ENCODE peak calls at places on chromosome 5, in ten cellular contexts. A is choroid plexus epithelial cell, Z is type B pancreatic cell, H is dorsolateral prefrontal cortex, T is AG09319, I is uterus, G is astrocyte of the spinal cord, K is mesothelial cell of epicardium, B is endothelial cell, O is AG09309. L is an unnamed sample.

GRCh38 chr5:77167695-77168111 is 42.8 kb upstream of the PDE8B start:
- DNase-seq in O (peak), G (peak), H (no peak), K (no peak), T (peak), Z (no peak), B (no peak), A (peak), I (peak), L (no peak)

GRCh38 chr5:136082390-136083193 is 50.1 kb upstream of the SMAD5 start:
- DNase-seq in O (no peak), A (peak), T (peak), K (peak), Z (peak), G (peak), B (peak), H (no peak), I (peak), L (no peak)

GRCh38 chr5:159833088-159833487 is 83.2 kb upstream of the ADRA1B start:
- DNase-seq in B (no peak), A (no peak), T (no peak), H (no peak), K (no peak), Z (no peak), I (no peak), G (no peak), O (no peak), L (no peak)

GRCh38 chr5:132996307-132996706 is 30.0 kb downstream of the ZCCHC10 start:
- DNase-seq in H (no peak), A (no peak), B (no peak), G (no peak), T (no peak), K (no peak), O (no peak), I (no peak), Z (no peak), L (no peak)

GRCh38 chr5:65811004-65811403 is 89.0 kb downstream of the NLN start:
- DNase-seq in Z (no peak), I (no peak), K (no peak), T (no peak), B (no peak), A (peak), O (no peak), G (peak), H (no peak), L (no peak)

GRCh38 chr5:115439042-115439441 is 105.5 kb downstream of the FEM1C start:
- DNase-seq in I (no peak), G (no peak), H (no peak), T (no peak), O (no peak), B (no peak), K (no peak), A (no peak), Z (no peak), L (no peak)

GRCh38 chr5:1155191-1156032 is 43.5 kb upstream of the SLC12A7 start:
- DNase-seq in A (no peak), K (no peak), G (no peak), T (no peak), Z (no peak), H (no peak), O (no peak), B (no peak), I (no peak), L (no peak)

GRCh38 chr5:78829811-78830499 is 155.2 kb downstream of the ARSB start:
- DNase-seq in Z (no peak), G (no peak), H (no peak), B (no peak), T (no peak), O (no peak), I (peak), A (no peak), K (no peak), L (no peak)

GRCh38 chr5:157115502-157115901 is 6.7 kb upstream of the HAVCR2 start:
- DNase-seq in G (no peak), H (no peak), B (no peak), I (no peak), K (no peak), O (no peak), T (no peak), Z (no peak), A (no peak), L (no peak)

GRCh38 chr5:14050821-14051220 is 92.3 kb upstream of the TRIO start:
- DNase-seq in K (no peak), A (no peak), B (no peak), Z (no peak), O (no peak), I (no peak), T (no peak), H (no peak), G (no peak), L (no peak)

GRCh38 chr5:125484272-125485002 is 738.0 kb upstream of the ZNF608 start:
- DNase-seq in G (peak), I (peak), A (peak), K (no peak), B (no peak), O (peak), Z (no peak), T (peak), H (peak), L (no peak)

GRCh38 chr5:41517909-41518308 is 7.5 kb upstream of the PLCXD3 start:
- DNase-seq in A (peak), O (no peak), G (peak), K (no peak), H (no peak), B (no peak), T (no peak), I (no peak), Z (no peak), L (no peak)

GRCh38 chr5:16896767-16897166 is 39.3 kb downstream of the MYO10 start:
- DNase-seq in K (no peak), G (no peak), B (no peak), I (no peak), T (no peak), A (no peak), Z (no peak), O (no peak), H (no peak), L (no peak)

GRCh38 chr5:17336054-17336453 is 118.6 kb downstream of the BASP1 start:
- DNase-seq in I (no peak), B (no peak), H (no peak), O (no peak), K (no peak), A (no peak), Z (no peak), T (no peak), G (no peak), L (no peak)

GRCh38 chr5:94422819-94423218 is 195.6 kb downstream of the KIAA0825 start:
- DNase-seq in A (peak), G (peak), H (no peak), B (no peak), I (no peak), Z (no peak), K (no peak), T (no peak), O (peak), L (no peak)

GRCh38 chr5:148113243-148113642 is 49.5 kb downstream of the SPINK5 start:
- DNase-seq in H (no peak), O (no peak), T (no peak), K (no peak), A (no peak), G (no peak), Z (no peak), I (no peak), B (no peak), L (no peak)

GRCh38 chr5:96706433-96707111 is 44.4 kb downstream of the CAST start:
- DNase-seq in Z (no peak), O (no peak), K (no peak), B (no peak), A (no peak), G (no peak), T (no peak), I (no peak), H (no peak), L (no peak)

GRCh38 chr5:143011621-143012020 is 241.4 kb downstream of the ARHGAP26 start:
- DNase-seq in K (no peak), A (peak), B (no peak), I (no peak), O (no peak), G (peak), H (no peak), T (no peak), Z (no peak), L (no peak)

GRCh38 chr5:51606921-51607320 is 223.7 kb downstream of the ISL1 start:
- DNase-seq in B (no peak), G (no peak), H (no peak), A (no peak), I (no peak), O (no peak), Z (no peak), K (no peak), T (no peak), L (no peak)

GRCh38 chr5:141199359-141200235 is at the start of gene PCDHB11:
- DNase-seq in O (no peak), I (no peak), G (no peak), H (no peak), B (peak), K (no peak), A (no peak), T (no peak), Z (no peak), L (no peak)
- TF ChIP-seq CTCF in O (peak), I (no peak), G (no peak), H (no peak), B (peak), K (peak), A (no peak), T (no peak), Z (peak), L (no peak)

GRCh38 chr5:154461531-154461930 is 15.7 kb downstream of the SAP30L start:
- DNase-seq in O (no peak), H (no peak), Z (no peak), K (no peak), B (no peak), T (no peak), A (peak), G (no peak), I (no peak), L (no peak)
- TF ChIP-seq CTCF in O (peak), H (no peak), Z (peak), K (no peak), B (peak), T (peak), A (peak), G (peak), I (no peak), L (no peak)

DNA sequence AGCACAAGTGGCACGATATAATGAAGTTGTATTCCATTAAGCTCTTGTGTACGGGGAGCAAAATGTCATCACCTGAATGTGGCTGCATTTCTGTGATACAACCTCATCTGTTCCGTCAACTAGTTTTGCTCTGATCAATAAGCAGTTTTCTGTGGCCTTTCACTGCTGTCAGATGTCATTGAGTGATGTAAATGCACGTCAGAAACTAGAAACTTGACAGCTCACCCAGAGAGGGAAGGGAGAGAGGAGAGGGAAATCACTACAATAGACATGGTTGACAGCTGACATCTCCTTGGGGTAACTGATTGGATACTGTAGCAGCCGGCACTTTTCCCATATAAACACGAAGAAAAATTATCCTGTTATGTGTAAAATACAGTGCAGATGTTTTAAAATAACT is 62.7 kb downstream of the SNX24 start:
- DNase-seq in B (no peak), I (no peak), T (no peak), Z (no peak), H (no peak), A (no peak), O (no peak), G (no peak), K (no peak), L (no peak)
- TF ChIP-seq CTCF in B (no peak), I (no peak), T (no peak), Z (no peak), H (no peak), A (no peak), O (no peak), G (no peak), K (no peak), L (no peak)

DNA sequence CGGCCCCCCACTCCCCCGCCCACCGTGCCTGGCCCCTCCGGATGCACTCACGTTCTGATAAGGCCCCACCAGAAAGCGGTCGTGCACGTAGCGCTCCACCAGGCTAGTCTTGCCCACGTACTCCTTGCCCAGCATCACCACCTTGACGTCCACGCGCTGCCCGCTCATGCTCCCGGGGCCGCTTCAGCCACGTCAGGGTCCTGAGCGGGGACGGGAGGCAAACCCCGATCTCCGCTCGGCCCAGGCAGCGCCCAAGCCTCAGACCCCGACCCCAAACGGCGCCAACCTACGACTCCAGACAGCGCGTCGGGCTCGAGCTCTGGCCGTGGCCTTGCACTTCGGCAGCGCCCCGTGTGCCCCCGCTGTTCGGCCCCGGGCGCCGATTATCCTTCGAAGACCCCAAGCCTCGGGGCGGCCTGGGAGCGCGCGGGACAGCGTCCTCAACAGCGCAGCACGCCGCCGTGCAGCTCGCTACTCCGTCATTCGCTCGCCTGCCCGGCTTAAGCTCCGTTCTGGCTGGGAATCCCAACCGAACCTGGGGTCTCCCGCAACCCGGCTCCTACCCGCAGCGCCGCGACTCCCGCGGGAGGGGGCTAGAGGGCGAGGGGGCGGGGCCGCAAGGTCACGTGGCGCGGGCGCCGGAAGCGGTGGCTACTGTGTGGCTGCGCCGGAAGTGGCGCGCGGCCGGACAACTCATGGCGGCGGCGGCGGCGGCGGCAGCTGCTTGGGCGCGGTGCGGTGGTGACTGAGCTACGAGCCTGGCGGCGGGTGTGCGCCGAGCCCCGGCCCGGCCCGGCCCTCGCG is at the start of the genes PRELID1 and RAB24:
- DNase-seq in Z (peak), B (peak), H (peak), A (peak), K (peak), I (peak), O (no peak), G (peak), T (peak), L (peak)
- TF ChIP-seq CTCF in Z (peak), B (no peak), H (peak), A (no peak), K (no peak), I (no peak), O (no peak), G (peak), T (peak), L (no peak)

DNA sequence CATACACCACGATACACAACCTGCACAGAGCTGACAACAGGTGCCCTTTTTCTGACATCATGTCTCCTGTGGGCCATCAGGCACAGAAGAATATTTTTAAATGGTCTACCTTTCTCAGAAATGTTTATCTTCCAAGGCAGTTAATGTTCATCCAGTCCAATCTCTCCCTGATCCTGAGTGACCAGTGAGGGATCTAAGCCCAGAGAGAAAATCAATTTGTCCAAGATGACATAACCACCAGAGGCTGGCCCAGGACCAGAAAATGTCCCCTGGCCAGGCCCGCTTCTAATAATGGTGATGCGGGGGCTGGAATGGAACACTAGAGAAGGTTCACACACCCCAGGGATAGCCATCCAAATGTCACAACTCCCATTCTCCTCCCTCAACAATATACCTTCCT is 357.9 kb upstream of the KIF2A start:
- DNase-seq in H (no peak), O (no peak), A (no peak), T (no peak), B (no peak), K (no peak), G (no peak), I (no peak), Z (no peak), L (no peak)
- TF ChIP-seq CTCF in H (no peak), O (no peak), A (no peak), T (no peak), B (no peak), K (no peak), G (no peak), I (no peak), Z (no peak), L (no peak)

DNA sequence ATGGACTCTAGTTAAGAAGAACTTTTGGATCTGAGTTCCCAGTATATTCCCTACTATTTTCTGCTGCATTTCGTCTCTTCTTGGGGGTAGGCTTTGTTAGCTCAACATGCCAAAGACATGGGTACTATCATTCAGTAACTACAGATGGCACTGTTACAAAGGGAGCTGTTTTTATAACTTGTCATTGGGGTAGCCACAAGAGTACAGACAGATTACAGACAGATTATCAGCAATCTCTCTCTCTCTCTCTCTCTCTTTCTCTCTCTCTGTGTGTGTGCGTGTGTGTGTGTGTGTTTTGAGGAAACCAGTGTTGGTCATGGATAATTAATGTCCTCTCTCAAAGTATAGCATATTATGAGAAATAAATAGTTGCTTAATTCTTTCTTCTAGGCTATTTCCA is 116.1 kb downstream of the WDR70 start:
- DNase-seq in O (no peak), I (no peak), Z (no peak), A (peak), B (no peak), T (no peak), G (peak), K (no peak), H (no peak), L (no peak)
- TF ChIP-seq CTCF in O (peak), I (no peak), Z (no peak), A (peak), B (no peak), T (no peak), G (peak), K (no peak), H (peak), L (no peak)

GRCh38 chr5:151223447-151224264 is at the start of gene CCDC69:
- DNase-seq in K (peak), B (peak), I (peak), G (peak), A (peak), H (peak), T (peak), Z (peak), O (no peak), L (peak)
- TF ChIP-seq CTCF in K (no peak), B (no peak), I (no peak), G (peak), A (peak), H (peak), T (peak), Z (peak), O (peak), L (no peak)

GRCh38 chr5:164958688-164959087 is 1453.3 kb downstream of the MAT2B start:
- DNase-seq in K (no peak), O (no peak), H (no peak), A (peak), B (no peak), G (no peak), T (no peak), Z (no peak), I (no peak), L (no peak)
- TF ChIP-seq CTCF in K (peak), O (no peak), H (peak), A (peak), B (peak), G (no peak), T (no peak), Z (peak), I (no peak), L (no peak)

GRCh38 chr5:181188700-181189362 is 16.2 kb downstream of the TRIM7 start:
- DNase-seq in O (no peak), K (peak), I (peak), B (peak), G (peak), H (peak), Z (peak), A (peak), T (no peak), L (peak)
- TF ChIP-seq CTCF in O (no peak), K (no peak), I (no peak), B (no peak), G (peak), H (no peak), Z (no peak), A (peak), T (no peak), L (no peak)